ENCODE peak calls at places on chromosomes 6 and 20, in ten cellular contexts. A, J, C, R, D, M, Z, G, U and V are unnamed samples.

GRCh38 chr6:3015144-3015543 is 15.4 kb downstream of the NQO2 start:
- DNase-seq in A (no peak), J (no peak), C (no peak), R (no peak), D (no peak), M (no peak), Z (no peak), G (no peak), U (no peak), V (no peak)

GRCh38 chr20:44019638-44020335 is 105.1 kb downstream of the TOX2 start:
- DNase-seq in A (peak; percentile 57), J (peak; percentile 80), C (peak; percentile 44), R (no peak), D (no peak), M (no peak), Z (peak; percentile 7), G (peak; percentile 16), U (peak; percentile 64), V (peak; percentile 19)

GRCh38 chr6:156839591-156840001 is 62.4 kb downstream of the ARID1B start:
- DNase-seq in A (peak; percentile 54), J (no peak), C (no peak), R (no peak), D (no peak), M (no peak), Z (no peak), G (no peak), U (no peak), V (peak; percentile 64)

GRCh38 chr6:9834233-9834632 is 580.6 kb downstream of the TFAP2A start:
- DNase-seq in A (no peak), J (no peak), C (no peak), R (no peak), D (no peak), M (no peak), Z (no peak), G (no peak), U (no peak), V (no peak)

GRCh38 chr6:71045296-71045695 is 88.4 kb upstream of the B3GAT2 start:
- DNase-seq in A (no peak), J (no peak), C (no peak), R (no peak), D (no peak), M (no peak), Z (no peak), G (no peak), U (no peak), V (no peak)

GRCh38 chr6:164106345-164106769 is 691.8 kb downstream of the QKI start:
- DNase-seq in A (peak; percentile 4), J (no peak), C (no peak), R (no peak), D (peak; percentile 42), M (no peak), Z (no peak), G (no peak), U (peak; percentile 73), V (peak; percentile 22)

GRCh38 chr20:63178889-63179751 is 36.8 kb downstream of the YTHDF1 start:
- DNase-seq in A (no peak), J (peak; percentile 72), C (peak; percentile 73), R (no peak), D (peak; percentile 64), M (peak; percentile 50), Z (peak; percentile 58), G (peak; percentile 70), U (peak; percentile 69), V (no peak)

GRCh38 chr20:6282642-6283041 is 159.8 kb upstream of the FERMT1 start:
- DNase-seq in A (no peak), J (no peak), C (no peak), R (no peak), D (no peak), M (no peak), Z (no peak), G (no peak), U (no peak), V (no peak)

GRCh38 chr6:105431226-105431625 is 28.3 kb upstream of the PREP start:
- DNase-seq in A (peak; percentile 66), J (peak; percentile 51), C (peak; percentile 41), R (no peak), D (peak; percentile 24), M (no peak), Z (no peak), G (no peak), U (no peak), V (no peak)

GRCh38 chr6:27592481-27593199 is 119.7 kb upstream of the ZNF184 start:
- DNase-seq in A (peak; percentile 88), J (peak; percentile 68), C (peak; percentile 23), R (no peak), D (peak; percentile 65), M (peak; percentile 2), Z (no peak), G (no peak), U (no peak), V (peak; percentile 83)

GRCh38 chr6:165835410-165835851 is 172.4 kb upstream of the PDE10A start:
- DNase-seq in A (no peak), J (no peak), C (no peak), R (no peak), D (no peak), M (no peak), Z (no peak), G (no peak), U (no peak), V (no peak)

GRCh38 chr6:110055387-110055735 is 77.2 kb downstream of the GPR6 start:
- DNase-seq in A (no peak), J (no peak), C (no peak), R (no peak), D (no peak), M (no peak), Z (no peak), G (no peak), U (no peak), V (no peak)

GRCh38 chr20:18276821-18277220 is 11.5 kb upstream of the ZNF133 start:
- DNase-seq in A (peak; percentile 78), J (peak; percentile 76), C (peak; percentile 46), R (peak; percentile 48), D (peak; percentile 79), M (peak; percentile 17), Z (peak; percentile 21), G (peak; percentile 27), U (peak; percentile 62), V (peak; percentile 42)

GRCh38 chr6:1786455-1787108 is 176.9 kb downstream of the FOXC1 start:
- DNase-seq in A (no peak), J (no peak), C (no peak), R (no peak), D (no peak), M (peak; percentile 18), Z (no peak), G (no peak), U (no peak), V (no peak)

GRCh38 chr20:17488916-17489600 is 42.1 kb downstream of the BFSP1 start:
- DNase-seq in A (no peak), J (no peak), C (no peak), R (no peak), D (no peak), M (no peak), Z (no peak), G (no peak), U (no peak), V (no peak)

GRCh38 chr20:61756966-61757677 is 308.6 kb downstream of the TAF4 start:
- DNase-seq in A (no peak), J (no peak), C (no peak), R (peak; percentile 22), D (no peak), M (no peak), Z (no peak), G (no peak), U (peak; percentile 32), V (no peak)

GRCh38 chr6:110573537-110573936 is 97.1 kb upstream of the SLC22A16 start:
- DNase-seq in A (no peak), J (no peak), C (no peak), R (no peak), D (no peak), M (no peak), Z (no peak), G (no peak), U (no peak), V (no peak)

GRCh38 chr6:32741203-32741960 is at the start of gene HLA-DQA2:
- DNase-seq in A (no peak), J (no peak), C (no peak), R (no peak), D (no peak), M (no peak), Z (no peak), G (no peak), U (no peak), V (no peak)

GRCh38 chr20:39042279-39043150 is 80.4 kb downstream of the DHX35 start:
- DNase-seq in A (peak; percentile 40), J (no peak), C (no peak), R (no peak), D (no peak), M (no peak), Z (no peak), G (no peak), U (no peak), V (peak; percentile 76)

GRCh38 chr6:79546186-79546585 is 9.0 kb upstream of the LCA5 start:
- DNase-seq in A (peak; percentile 61), J (no peak), C (no peak), R (no peak), D (no peak), M (no peak), Z (no peak), G (no peak), U (no peak), V (peak; percentile 72)

GRCh38 chr20:25136643-25137559 is 55.0 kb upstream of the VSX1 start:
- DNase-seq in A (peak; percentile 88), J (no peak), C (no peak), R (no peak), D (no peak), M (no peak), Z (no peak), G (no peak), U (peak; percentile 76), V (peak; percentile 87)

GRCh38 chr20:20010639-20011500 is 6.3 kb upstream of the NAA20 start:
- DNase-seq in A (peak; percentile 90), J (no peak), C (no peak), R (no peak), D (no peak), M (no peak), Z (no peak), G (no peak), U (no peak), V (peak; percentile 58)

GRCh38 chr6:170378502-170378901 is 71.9 kb downstream of the FAM120B start:
- DNase-seq in A (no peak), J (peak; percentile 47), C (peak; percentile 18), R (no peak), D (no peak), M (no peak), Z (no peak), G (peak; percentile 21), U (no peak), V (no peak)

GRCh38 chr20:57439432-57439831 is 48.2 kb downstream of the RBM38 start:
- DNase-seq in A (no peak), J (no peak), C (no peak), R (no peak), D (no peak), M (no peak), Z (no peak), G (no peak), U (peak; percentile 80), V (no peak)

GRCh38 chr20:8303651-8304050 is 171.6 kb downstream of the PLCB1 start:
- DNase-seq in A (no peak), J (no peak), C (no peak), R (no peak), D (no peak), M (no peak), Z (no peak), G (no peak), U (no peak), V (no peak)

GRCh38 chr6:39666706-39667489 is 58.3 kb downstream of the KIF6 start:
- DNase-seq in A (no peak), J (no peak), C (no peak), R (no peak), D (no peak), M (no peak), Z (no peak), G (no peak), U (no peak), V (no peak)

GRCh38 chr6:167093922-167094432 is 28.9 kb upstream of the CCR6 start:
- DNase-seq in A (no peak), J (peak; percentile 75), C (peak; percentile 73), R (no peak), D (no peak), M (peak; percentile 45), Z (peak; percentile 67), G (peak; percentile 73), U (peak; percentile 62), V (no peak)

GRCh38 chr6:38187285-38187684 is 367.8 kb downstream of the ZFAND3 start:
- DNase-seq in A (no peak), J (no peak), C (no peak), R (no peak), D (no peak), M (no peak), Z (no peak), G (no peak), U (no peak), V (no peak)